ENCODE peak calls at places on chromosomes 16 and 17, in eight cellular contexts. D, I, Z, R, O, U, P and S are unnamed samples.

GRCh38 chr17:65446838-65447526 is 114.5 kb downstream of the AXIN2 start:
- DNase-seq in D (no peak), I (no peak), Z (no peak), R (no peak), O (no peak), U (no peak), P (no peak), S (no peak)

GRCh38 chr16:3980311-3981111 is 100.0 kb upstream of the CREBBP start:
- DNase-seq in D (no peak), I (no peak), Z (no peak), R (peak), O (no peak), U (peak), P (no peak), S (no peak)

GRCh38 chr16:86983621-86984020 is 333.6 kb downstream of the C16orf95 start:
- DNase-seq in D (no peak), I (no peak), Z (no peak), R (no peak), O (no peak), U (no peak), P (no peak), S (no peak)

GRCh38 chr17:58331815-58332719 is 3.5 kb upstream of the TSPOAP1 start:
- DNase-seq in D (no peak), I (no peak), Z (peak), R (no peak), O (no peak), U (no peak), P (peak), S (peak)

GRCh38 chr16:4505356-4506153 is 29.4 kb downstream of the HMOX2 start:
- DNase-seq in D (no peak), I (no peak), Z (peak), R (no peak), O (no peak), U (no peak), P (peak), S (no peak)

GRCh38 chr16:8867483-8868271 is 1.1 kb downstream of the CARHSP1 start:
- DNase-seq in D (peak), I (no peak), Z (no peak), R (peak), O (peak), U (no peak), P (no peak), S (no peak)

GRCh38 chr17:74610108-74610507 is 13.4 kb downstream of the CD300E start:
- DNase-seq in D (no peak), I (no peak), Z (no peak), R (no peak), O (peak), U (no peak), P (no peak), S (no peak)

GRCh38 chr16:49524578-49525315 is 151.1 kb downstream of the C16orf78 start:
- DNase-seq in D (no peak), I (no peak), Z (no peak), R (no peak), O (no peak), U (no peak), P (no peak), S (no peak)

GRCh38 chr17:27466748-27467375 is 10.6 kb downstream of the KSR1 start:
- DNase-seq in D (no peak), I (no peak), Z (peak), R (no peak), O (no peak), U (no peak), P (no peak), S (peak)

GRCh38 chr16:79598341-79599181 is 2.0 kb downstream of the MAF start:
- DNase-seq in D (peak), I (no peak), Z (peak), R (peak), O (peak), U (peak), P (peak), S (peak)

GRCh38 chr17:42586514-42587230 is 9.1 kb upstream of the PSMC3IP start:
- DNase-seq in D (no peak), I (no peak), Z (no peak), R (no peak), O (no peak), U (no peak), P (no peak), S (peak)

GRCh38 chr17:28953444-28954118 is 2.3 kb upstream of the PHF12 start:
- DNase-seq in D (peak), I (no peak), Z (peak), R (peak), O (peak), U (peak), P (peak), S (no peak)

GRCh38 chr16:72203401-72203800 is 31.4 kb upstream of the PMFBP1 start:
- DNase-seq in D (peak), I (no peak), Z (no peak), R (peak), O (no peak), U (peak), P (no peak), S (no peak)

GRCh38 chr17:57151798-57152197 is 66.8 kb downstream of the AKAP1 start:
- DNase-seq in D (no peak), I (no peak), Z (no peak), R (no peak), O (no peak), U (no peak), P (no peak), S (no peak)

GRCh38 chr17:41655611-41656111 is 31.3 kb upstream of the KRT17 start:
- DNase-seq in D (no peak), I (no peak), Z (no peak), R (no peak), O (peak), U (no peak), P (no peak), S (peak)

GRCh38 chr17:61574542-61575351 is 16.3 kb downstream of the NACA2 start:
- DNase-seq in D (no peak), I (no peak), Z (no peak), R (peak), O (peak), U (peak), P (no peak), S (no peak)